ENCODE peak calls at places on chromosomes 13 and 19, in five cellular contexts. P, N, U, Q and R are unnamed samples.
A peak's percentile ranks its signal among the peaks of the same experiment; 100 is the strongest.

GRCh38 chr13:113839536-113840204 is 24.2 kb downstream of the GAS6 start:
- DNase-seq in P (no peak), N (peak; percentile 24), U (no peak), Q (no peak), R (no peak)

GRCh38 chr13:114142137-114142550 is 9.7 kb upstream of the RASA3 start:
- DNase-seq in U (no peak), N (no peak), Q (no peak), P (no peak), R (no peak)

GRCh38 chr13:44622701-44623100 is 46.6 kb upstream of the TSC22D1 start:
- DNase-seq in P (no peak), N (no peak), U (peak; percentile 37), Q (no peak), R (no peak)

GRCh38 chr19:12364391-12365093 is 941 bp downstream of the ZNF442 start:
- DNase-seq in P (no peak), Q (peak; percentile 8), N (peak; percentile 7), U (peak; percentile 24), R (no peak)

GRCh38 chr13:26502826-26503225 is 54.7 kb upstream of the WASF3 start:
- DNase-seq in U (peak; percentile 77), P (peak; percentile 24), Q (peak; percentile 43), N (peak; percentile 50), R (no peak)

GRCh38 chr13:34512811-34513210 is 429.3 kb upstream of the NBEA start:
- DNase-seq in U (no peak), Q (no peak), N (no peak), P (no peak), R (no peak)

GRCh38 chr13:30308548-30308947 is 1.2 kb upstream of the KATNAL1 start:
- DNase-seq in U (peak; percentile 85), Q (no peak), P (no peak), N (peak; percentile 36), R (peak; percentile 53)

GRCh38 chr13:77529501-77529840 is 6.0 kb upstream of the SCEL start:
- DNase-seq in U (no peak), Q (no peak), N (no peak), P (no peak), R (no peak)

GRCh38 chr19:2157452-2157851 is 6.1 kb upstream of the AP3D1 start:
- DNase-seq in U (no peak), N (no peak), Q (no peak), P (no peak), R (no peak)

DNA sequence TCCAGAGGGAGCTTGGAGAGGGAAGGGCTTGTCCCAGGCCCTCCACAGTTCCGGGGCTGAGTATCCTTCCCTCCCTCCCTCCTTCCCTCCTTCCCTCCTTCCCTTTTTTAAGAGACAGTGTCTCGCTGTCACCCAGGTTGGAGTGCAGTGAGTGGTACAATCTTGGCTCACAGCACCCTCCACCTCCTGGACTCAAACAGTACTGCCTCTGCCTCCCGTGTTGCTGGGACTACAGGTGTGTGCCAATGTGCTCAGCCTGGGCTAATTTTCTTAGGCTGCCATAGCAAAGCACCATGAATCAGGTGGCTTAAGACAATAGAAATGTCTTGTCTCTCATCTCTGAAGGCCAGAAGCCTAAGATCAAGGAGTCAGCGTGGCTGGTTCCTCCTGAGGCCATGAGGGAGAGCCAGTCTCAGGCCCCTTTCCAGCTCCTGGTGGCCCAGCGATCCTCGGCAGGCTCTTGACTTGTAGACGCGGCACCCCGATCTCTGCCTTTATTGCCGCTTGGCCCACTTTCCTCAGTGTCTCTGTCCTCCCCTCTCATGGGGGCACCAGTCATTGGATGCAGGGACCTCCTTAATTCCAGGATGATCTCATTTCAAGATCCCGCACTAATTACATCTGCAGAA is 47.5 kb downstream of the CRTC1 start:
- DNase-seq in N (no peak), Q (no peak), P (no peak), U (no peak), R (peak; percentile 23)
- TF ChIP-seq CTCF in N (no peak), Q (no peak), P (no peak), U (no peak), R (no peak)

DNA sequence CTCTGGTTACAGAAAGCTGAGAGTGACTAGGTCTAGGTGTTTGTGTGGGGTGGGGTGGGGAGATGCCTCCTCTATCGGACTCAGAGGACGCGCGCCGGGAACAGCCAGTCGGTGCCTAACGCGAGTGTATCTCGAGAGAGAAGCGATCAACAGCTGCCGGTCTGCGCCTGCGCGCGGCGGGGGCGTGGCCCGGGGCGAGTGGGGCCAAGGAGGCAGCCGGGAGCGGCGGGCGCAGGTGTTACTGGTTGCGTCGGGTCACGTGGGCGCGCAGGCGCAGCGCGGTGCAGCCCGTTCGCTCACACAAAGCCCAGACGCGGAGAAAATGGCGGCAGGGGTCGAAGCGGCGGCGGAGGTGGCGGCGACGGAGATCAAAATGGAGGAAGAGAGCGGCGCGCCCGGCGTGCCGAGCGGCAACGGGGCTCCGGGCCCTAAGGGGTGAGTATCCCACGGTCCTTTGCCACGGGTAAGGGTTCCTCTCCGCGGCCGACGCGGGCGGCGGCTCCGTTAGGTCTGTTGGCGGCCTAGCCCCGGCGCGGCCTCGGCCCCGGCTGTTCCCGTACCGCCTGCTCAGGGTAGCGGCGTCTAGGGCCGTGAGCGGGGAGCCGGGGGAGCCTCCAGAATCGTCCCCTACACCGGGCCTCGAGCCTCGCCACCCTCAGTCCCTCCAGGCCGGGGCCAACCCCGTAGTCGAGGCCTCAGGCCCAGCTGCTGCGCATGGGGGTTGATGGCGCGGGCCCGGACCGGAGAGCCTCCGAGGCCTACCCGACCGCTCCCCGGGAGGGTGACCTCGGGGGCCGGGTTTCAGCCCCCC is at the start of gene HNRNPM:
- DNase-seq in P (peak; percentile 89), U (peak; percentile 98), N (peak; percentile 98), Q (peak; percentile 97), R (peak; percentile 98)
- TF ChIP-seq CTCF in P (no peak), U (no peak), N (no peak), Q (no peak), R (no peak)

GRCh38 chr13:60386250-60386649 is 10.8 kb upstream of the TDRD3 start:
- DNase-seq in U (no peak), P (no peak), Q (no peak), N (no peak), R (no peak)

GRCh38 chr13:60397693-60398437 is 845 bp downstream of the TDRD3 start:
- DNase-seq in P (peak; percentile 29), U (peak; percentile 76), N (peak; percentile 62), Q (peak; percentile 62), R (peak; percentile 49)

GRCh38 chr13:60396783-60397692 is at the start of gene TDRD3:
- DNase-seq in U (peak; percentile 87), P (peak; percentile 62), Q (peak; percentile 82), N (peak; percentile 84), R (peak; percentile 87)

GRCh38 chr13:60396008-60396782 is 825 bp upstream of the TDRD3 start:
- DNase-seq in P (peak; percentile 55), N (peak; percentile 96), U (peak; percentile 91), Q (peak; percentile 95), R (peak; percentile 95)

GRCh38 chr13:60392136-60392535 is 4.9 kb upstream of the TDRD3 start:
- DNase-seq in P (no peak), N (no peak), U (no peak), Q (no peak), R (no peak)
- TF ChIP-seq CTCF in P (no peak), N (no peak), U (no peak), Q (no peak), R (no peak)

GRCh38 chr19:4112367-4112766 is 11.6 kb downstream of the MAP2K2 start:
- DNase-seq in U (no peak), N (no peak), P (no peak), Q (no peak), R (no peak)

GRCh38 chr19:4115818-4116385 is 8.0 kb downstream of the MAP2K2 start:
- DNase-seq in U (no peak), P (no peak), N (no peak), Q (no peak), R (no peak)

GRCh38 chr19:4113398-4114088 is 10.4 kb downstream of the MAP2K2 start:
- DNase-seq in Q (no peak), N (no peak), P (no peak), U (no peak), R (no peak)

GRCh38 chr19:4114181-4114580 is 9.7 kb downstream of the MAP2K2 start:
- DNase-seq in U (no peak), P (no peak), Q (no peak), N (no peak), R (no peak)

GRCh38 chr19:4115050-4115817 is 8.7 kb downstream of the MAP2K2 start:
- DNase-seq in P (no peak), N (no peak), U (no peak), Q (no peak), R (no peak)
- TF ChIP-seq CTCF in P (no peak), N (no peak), U (no peak), Q (no peak), R (no peak)

DNA sequence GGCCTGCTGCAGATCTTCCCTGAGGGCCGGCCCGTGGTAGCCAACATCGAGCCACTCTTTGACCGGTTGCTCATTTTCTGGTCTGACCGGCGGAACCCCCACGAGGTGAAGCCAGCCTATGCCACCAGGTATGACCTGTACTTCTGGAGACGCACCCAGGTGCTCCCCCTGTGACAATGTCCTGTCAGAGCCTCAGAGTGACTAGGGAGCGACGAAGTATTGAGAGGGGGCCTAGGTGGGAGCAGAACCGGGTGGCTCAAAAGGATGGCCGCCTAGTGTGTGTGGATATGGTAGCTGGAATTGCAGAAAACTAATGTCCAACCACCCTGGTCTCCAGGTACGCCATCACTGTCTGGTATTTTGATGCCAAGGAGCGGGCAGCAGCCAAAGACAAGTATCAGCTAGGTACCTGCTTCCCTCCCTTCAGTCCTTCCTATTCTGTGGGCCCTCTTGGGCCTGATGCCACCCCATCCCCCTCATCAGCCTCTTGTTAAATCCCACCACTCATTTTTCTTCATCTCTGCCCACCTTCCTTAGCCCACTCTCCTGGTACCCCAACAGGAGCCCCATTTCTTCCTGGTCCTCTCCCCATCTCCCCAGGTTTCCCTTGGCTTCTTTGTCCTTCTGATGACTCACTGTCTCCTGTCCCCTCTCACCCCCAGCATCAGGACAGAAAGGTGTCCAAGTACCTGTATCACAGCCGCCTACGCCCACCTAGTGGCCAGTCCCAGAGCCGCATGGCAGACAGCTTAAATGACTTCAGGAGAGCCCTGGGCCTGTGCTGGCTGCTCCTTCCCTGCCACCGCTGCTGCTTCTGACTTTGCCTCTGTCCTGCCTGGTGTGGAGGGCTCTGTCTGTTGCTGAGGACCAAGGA is 8.4 kb downstream of the EGLN2 start:
- DNase-seq in N (peak; percentile 43), Q (no peak), U (no peak), P (no peak), R (peak; percentile 38)
- TF ChIP-seq CTCF in N (peak; percentile 47), Q (peak; percentile 21), U (peak; percentile 28), P (peak; percentile 33), R (no peak)